ENCODE peak calls at places on chromosomes 13 and 19, in ten cellular contexts. G, Q, N, R, U, O, E, S, P and Y are unnamed samples. For H3K9me3, the result is how much of the 10 kb centered on the place peaks cover.

GRCh38 chr13:50587122-50587521 is 256.4 kb downstream of the DLEU7 start:
- DNase-seq in G (no peak), Q (no peak), N (no peak), R (no peak), U (no peak), O (no peak), E (no peak), S (no peak), P (no peak), Y (no peak)

GRCh38 chr19:11698231-11698630 is 40.5 kb downstream of the ZNF823 start:
- DNase-seq in G (no peak), Q (no peak), N (no peak), R (no peak), U (no peak), O (no peak), E (no peak), S (no peak), P (no peak), Y (no peak)

GRCh38 chr19:6610934-6611370 is 20.0 kb upstream of the CD70 start:
- DNase-seq in G (no peak), Q (no peak), N (no peak), R (no peak), U (no peak), O (no peak), E (no peak), S (no peak), P (no peak), Y (no peak)

GRCh38 chr13:40336228-40337221 is 329.9 kb downstream of the FOXO1 start:
- DNase-seq in G (no peak), Q (no peak), N (no peak), R (no peak), U (peak), O (no peak), E (peak), S (no peak), P (no peak), Y (no peak)

GRCh38 chr13:88802886-88803285 is 1131.7 kb downstream of the SLITRK5 start:
- DNase-seq in G (no peak), Q (no peak), N (no peak), R (no peak), U (no peak), O (no peak), E (no peak), S (no peak), P (no peak), Y (no peak)

GRCh38 chr19:1400281-1401137 is 833 bp downstream of the GAMT start:
- DNase-seq in G (peak), Q (no peak), N (peak), R (no peak), U (peak), O (no peak), E (peak), S (no peak), P (peak), Y (no peak)

GRCh38 chr13:31824705-31825512 is 85.6 kb downstream of the RXFP2 start:
- DNase-seq in G (no peak), Q (no peak), N (no peak), R (no peak), U (no peak), O (no peak), E (no peak), S (no peak), P (no peak), Y (no peak)

GRCh38 chr13:72384186-72384823 is 343.1 kb downstream of the MZT1 start:
- DNase-seq in G (no peak), Q (no peak), N (no peak), R (no peak), U (no peak), O (no peak), E (no peak), S (no peak), P (no peak), Y (no peak)

GRCh38 chr19:6424939-6425731 is 524 bp upstream of the KHSRP start:
- DNase-seq in G (peak), Q (peak), N (peak), R (peak), U (peak), O (peak), E (peak), S (peak), P (peak), Y (peak)

GRCh38 chr13:24716446-24716845 is 36.2 kb downstream of the ATP12A start:
- DNase-seq in G (no peak), Q (no peak), N (no peak), R (no peak), U (no peak), O (no peak), E (no peak), S (no peak), P (no peak), Y (no peak)

GRCh38 chr13:29954082-29955043 is 103.9 kb upstream of the UBL3 start:
- DNase-seq in G (no peak), Q (no peak), N (no peak), R (no peak), U (no peak), O (no peak), E (no peak), S (no peak), P (no peak), Y (no peak)

GRCh38 chr19:45142728-45143115 is 18.1 kb downstream of the NKPD1 start:
- DNase-seq in G (no peak), Q (no peak), N (no peak), R (no peak), U (no peak), O (no peak), E (no peak), S (no peak), P (no peak), Y (no peak)

GRCh38 chr13:52026246-52026626 is 1.7 kb downstream of the UTP14C start:
- DNase-seq in G (no peak), Q (no peak), N (peak), R (no peak), U (no peak), O (peak), E (no peak), S (no peak), P (no peak), Y (no peak)

GRCh38 chr13:69423844-69424243 is 683.8 kb upstream of the ATXN8OS start:
- DNase-seq in G (no peak), Q (no peak), N (no peak), R (no peak), U (no peak), O (no peak), E (no peak), S (no peak), P (no peak), Y (no peak)

GRCh38 chr19:21789761-21790160 is 22.4 kb upstream of the ZNF100 start:
- DNase-seq in G (no peak), Q (no peak), N (no peak), R (no peak), U (no peak), O (no peak), E (no peak), S (no peak), P (no peak), Y (no peak)

GRCh38 chr13:102225892-102226291 is 176.0 kb downstream of the FGF14 start:
- DNase-seq in G (no peak), Q (no peak), N (no peak), R (no peak), U (no peak), O (no peak), E (no peak), S (no peak), P (no peak), Y (no peak)

GRCh38 chr19:15315101-15315500 is 17.2 kb downstream of the BRD4 start:
- DNase-seq in G (peak), Q (no peak), N (no peak), R (no peak), U (no peak), O (no peak), E (no peak), S (no peak), P (no peak), Y (no peak)

GRCh38 chr13:43196171-43196611 is 172.8 kb downstream of the DNAJC15 start:
- DNase-seq in G (peak), Q (no peak), N (peak), R (no peak), U (no peak), O (no peak), E (peak), S (no peak), P (peak), Y (no peak)

GRCh38 chr19:32498641-32499200 is 82.3 kb upstream of the PDCD5 start:
- DNase-seq in G (no peak), Q (no peak), N (no peak), R (no peak), U (no peak), O (no peak), E (no peak), S (no peak), P (no peak), Y (no peak)

GRCh38 chr19:18488403-18488723 is 33.5 kb downstream of the ELL start:
- DNase-seq in G (peak), Q (no peak), N (no peak), R (no peak), U (no peak), O (no peak), E (no peak), S (no peak), P (no peak), Y (no peak)

GRCh38 chr19:29620931-29621351 is 14.9 kb downstream of the POP4 start:
- DNase-seq in G (no peak), Q (no peak), N (no peak), R (no peak), U (no peak), O (no peak), E (no peak), S (no peak), P (no peak), Y (peak)

GRCh38 chr13:81927347-81927746 is 1586.4 kb upstream of the SPRY2 start:
- DNase-seq in G (no peak), Q (no peak), N (no peak), R (no peak), U (no peak), O (peak), E (no peak), S (no peak), P (no peak), Y (no peak)

GRCh38 chr19:45528744-45529453 is 21.6 kb downstream of the VASP start:
- DNase-seq in G (no peak), Q (no peak), N (no peak), R (no peak), U (peak), O (peak), E (peak), S (no peak), P (no peak), Y (peak)

GRCh38 chr13:41995946-41996345 is 35.0 kb upstream of the VWA8 start:
- DNase-seq in G (no peak), Q (no peak), N (no peak), R (no peak), U (no peak), O (no peak), E (peak), S (no peak), P (no peak), Y (no peak)

GRCh38 chr13:37198629-37199028 is 93.2 kb upstream of the CSNK1A1L start:
- DNase-seq in G (no peak), Q (no peak), N (no peak), R (no peak), U (no peak), O (peak), E (no peak), S (no peak), P (no peak), Y (no peak)

GRCh38 chr13:29589967-29590366 is 5.5 kb downstream of the SLC7A1 start:
- DNase-seq in G (no peak), Q (no peak), N (no peak), R (no peak), U (no peak), O (peak), E (no peak), S (no peak), P (no peak), Y (no peak)

GRCh38 chr13:28375250-28375930 is 119.5 kb downstream of the FLT1 start:
- DNase-seq in G (no peak), Q (no peak), N (peak), R (no peak), U (no peak), O (no peak), E (no peak), S (no peak), P (no peak), Y (no peak)
- TF ChIP-seq CTCF in G (no peak), Q (no peak), N (peak), R (no peak), U (no peak), O (peak), E (no peak), S (no peak), P (no peak), Y (no peak)

GRCh38 chr19:7779631-7780486 is 16.8 kb downstream of the CLEC4M start:
- DNase-seq in G (no peak), Q (no peak), N (no peak), R (no peak), U (no peak), O (no peak), E (no peak), S (no peak), P (no peak), Y (no peak)

GRCh38 chr19:7773841-7774240 is 10.8 kb downstream of the CLEC4M start:
- DNase-seq in G (no peak), Q (no peak), N (no peak), R (no peak), U (no peak), O (no peak), E (peak), S (no peak), P (no peak), Y (peak)

GRCh38 chr19:7775761-7776160 is 12.7 kb downstream of the CLEC4M start:
- DNase-seq in G (no peak), Q (no peak), N (no peak), R (no peak), U (no peak), O (no peak), E (no peak), S (no peak), P (no peak), Y (no peak)

GRCh38 chr19:7781157-7781556 is 18.1 kb downstream of the CLEC4M start:
- DNase-seq in G (no peak), Q (no peak), N (no peak), R (no peak), U (no peak), O (no peak), E (no peak), S (no peak), P (no peak), Y (no peak)

GRCh38 chr19:7778081-7778480 is 15.0 kb downstream of the CLEC4M start:
- DNase-seq in G (no peak), Q (no peak), N (no peak), R (no peak), U (no peak), O (no peak), E (peak), S (no peak), P (no peak), Y (no peak)
- H3K9me3 ChIP-seq in G (under half), Q (under half), N (under half), R (under half), U (under half), O (under half), E (under half), S (under half), P (under half), Y (under half)

DNA sequence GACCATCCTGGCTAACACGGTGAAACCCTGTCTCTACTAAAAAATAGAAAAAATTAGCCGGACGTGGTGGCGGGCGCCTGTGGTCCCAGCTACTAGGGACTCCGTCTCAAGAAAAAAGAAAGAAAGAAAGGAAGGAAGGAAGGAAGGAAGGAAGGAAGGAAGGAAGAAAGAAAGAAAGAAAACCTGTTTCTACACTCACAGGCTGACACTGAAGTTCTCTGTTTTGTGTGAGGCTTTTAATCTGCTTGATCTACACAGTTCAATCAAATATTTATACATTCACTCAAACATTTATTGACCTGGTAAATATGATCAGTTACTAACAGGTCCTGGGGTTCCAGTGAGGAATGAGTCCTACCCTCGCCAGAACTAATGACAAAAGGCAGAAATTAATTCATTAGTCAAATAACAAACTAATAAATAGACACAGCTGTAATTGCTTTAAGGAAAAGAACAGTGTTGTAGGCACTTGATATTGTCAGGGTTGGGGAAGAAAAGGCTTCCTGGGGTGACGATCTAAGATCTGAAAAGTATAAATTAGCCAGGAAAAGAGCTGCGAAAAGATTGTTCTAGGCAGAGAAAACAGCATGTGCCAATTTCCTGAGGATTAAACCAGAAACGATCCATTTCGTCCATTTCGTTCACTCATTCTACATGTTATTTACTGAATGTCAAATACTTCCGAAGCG is 814 bp upstream of the CHAF1A start:
- DNase-seq in G (no peak), Q (no peak), N (no peak), R (no peak), U (no peak), O (no peak), E (no peak), S (no peak), P (no peak), Y (no peak)
- TF ChIP-seq CTCF in G (no peak), Q (no peak), N (no peak), R (no peak), U (no peak), O (no peak), E (no peak), S (no peak), P (no peak), Y (no peak)

GRCh38 chr13:19158006-19158405 is 23.6 kb downstream of the TUBA3C start:
- DNase-seq in G (no peak), Q (no peak), N (no peak), R (no peak), U (no peak), O (no peak), E (no peak), S (no peak), P (no peak), Y (peak)

GRCh38 chr13:19158526-19158925 is 23.1 kb downstream of the TUBA3C start:
- DNase-seq in G (no peak), Q (no peak), N (no peak), R (no peak), U (no peak), O (no peak), E (no peak), S (no peak), P (no peak), Y (no peak)

GRCh38 chr13:19157461-19157860 is 24.2 kb downstream of the TUBA3C start:
- DNase-seq in G (no peak), Q (no peak), N (no peak), R (no peak), U (no peak), O (no peak), E (no peak), S (no peak), P (no peak), Y (no peak)

GRCh38 chr13:19159761-19160420 is 21.7 kb downstream of the TUBA3C start:
- DNase-seq in G (no peak), Q (no peak), N (no peak), R (no peak), U (no peak), O (no peak), E (no peak), S (no peak), P (no peak), Y (no peak)

GRCh38 chr13:19159181-19159580 is 22.4 kb downstream of the TUBA3C start:
- DNase-seq in G (no peak), Q (no peak), N (no peak), R (no peak), U (no peak), O (no peak), E (no peak), S (no peak), P (no peak), Y (no peak)
- H3K9me3 ChIP-seq in G (under half), Q (under half), N (under half), R (under half), U (under half), O (half or more), E (under half), S (under half), P (under half), Y (under half)